ENCODE peak calls at places on chromosome 1, in seven cellular contexts. One of them, this sample, is unnamed.
A peak's percentile ranks its signal among the peaks of the same experiment; 100 is the strongest.

GRCh38 chr1:109282497-109282951 is 421 bp downstream of the PSRC1 start:
- DNase-seq in endothelial cell: no peak
- DNase-seq in stimulated activated CD4-positive, alpha-beta T cell treated with anti-CD3 and anti-CD28 coated beads, Interleukin-12 subunit alpha, Interleukin-12 subunit beta, amount 100 ng/mL, for 48 hours: no peak
- DNase-seq in GM12865: no peak
- DNase-seq in effector CD8-positive, alpha-beta T cell: no peak
- DNase-seq in activated CD4-positive, alpha-beta T cell treated with anti-CD3 and anti-CD28 coated beads for 36 hours: no peak
- DNase-seq in KBM-7: no peak
- DNase-seq in this sample: no peak

GRCh38 chr1:86155807-86156561 is 588 bp downstream of the COL24A1 start:
- DNase-seq in endothelial cell: peak; percentile 30
- DNase-seq in stimulated activated CD4-positive, alpha-beta T cell treated with anti-CD3 and anti-CD28 coated beads, Interleukin-12 subunit alpha, Interleukin-12 subunit beta, amount 100 ng/mL, for 48 hours: no peak
- DNase-seq in GM12865: peak; percentile 19
- DNase-seq in effector CD8-positive, alpha-beta T cell: no peak
- DNase-seq in activated CD4-positive, alpha-beta T cell treated with anti-CD3 and anti-CD28 coated beads for 36 hours: peak; percentile 8
- DNase-seq in KBM-7: no peak
- DNase-seq in this sample: peak; percentile 33

GRCh38 chr1:160144921-160145320 is 6.5 kb upstream of the ATP1A4 start:
- DNase-seq in endothelial cell: no peak
- DNase-seq in stimulated activated CD4-positive, alpha-beta T cell treated with anti-CD3 and anti-CD28 coated beads, Interleukin-12 subunit alpha, Interleukin-12 subunit beta, amount 100 ng/mL, for 48 hours: no peak
- DNase-seq in GM12865: no peak
- DNase-seq in effector CD8-positive, alpha-beta T cell: no peak
- DNase-seq in activated CD4-positive, alpha-beta T cell treated with anti-CD3 and anti-CD28 coated beads for 36 hours: no peak
- DNase-seq in KBM-7: no peak
- DNase-seq in this sample: peak; percentile 56

GRCh38 chr1:201533836-201534235 is 5.1 kb upstream of the NAV1 start:
- DNase-seq in endothelial cell: no peak
- DNase-seq in stimulated activated CD4-positive, alpha-beta T cell treated with anti-CD3 and anti-CD28 coated beads, Interleukin-12 subunit alpha, Interleukin-12 subunit beta, amount 100 ng/mL, for 48 hours: no peak
- DNase-seq in GM12865: no peak
- DNase-seq in effector CD8-positive, alpha-beta T cell: no peak
- DNase-seq in activated CD4-positive, alpha-beta T cell treated with anti-CD3 and anti-CD28 coated beads for 36 hours: no peak
- DNase-seq in KBM-7: no peak
- DNase-seq in this sample: no peak

GRCh38 chr1:208160259-208160819 is 83.8 kb downstream of the PLXNA2 start:
- DNase-seq in endothelial cell: no peak
- DNase-seq in stimulated activated CD4-positive, alpha-beta T cell treated with anti-CD3 and anti-CD28 coated beads, Interleukin-12 subunit alpha, Interleukin-12 subunit beta, amount 100 ng/mL, for 48 hours: no peak
- DNase-seq in GM12865: no peak
- DNase-seq in effector CD8-positive, alpha-beta T cell: no peak
- DNase-seq in activated CD4-positive, alpha-beta T cell treated with anti-CD3 and anti-CD28 coated beads for 36 hours: no peak
- DNase-seq in KBM-7: no peak
- DNase-seq in this sample: no peak

GRCh38 chr1:58893257-58893869 is 109.5 kb upstream of the JUN start:
- DNase-seq in endothelial cell: no peak
- DNase-seq in stimulated activated CD4-positive, alpha-beta T cell treated with anti-CD3 and anti-CD28 coated beads, Interleukin-12 subunit alpha, Interleukin-12 subunit beta, amount 100 ng/mL, for 48 hours: no peak
- DNase-seq in GM12865: no peak
- DNase-seq in effector CD8-positive, alpha-beta T cell: no peak
- DNase-seq in activated CD4-positive, alpha-beta T cell treated with anti-CD3 and anti-CD28 coated beads for 36 hours: no peak
- DNase-seq in KBM-7: no peak
- DNase-seq in this sample: no peak

GRCh38 chr1:205783904-205784303 is 8.6 kb upstream of the RAB29 start:
- DNase-seq in endothelial cell: no peak
- DNase-seq in stimulated activated CD4-positive, alpha-beta T cell treated with anti-CD3 and anti-CD28 coated beads, Interleukin-12 subunit alpha, Interleukin-12 subunit beta, amount 100 ng/mL, for 48 hours: no peak
- DNase-seq in GM12865: no peak
- DNase-seq in effector CD8-positive, alpha-beta T cell: no peak
- DNase-seq in activated CD4-positive, alpha-beta T cell treated with anti-CD3 and anti-CD28 coated beads for 36 hours: no peak
- DNase-seq in KBM-7: no peak
- DNase-seq in this sample: no peak

GRCh38 chr1:2825487-2826189 is 24.1 kb upstream of the TTC34 start:
- DNase-seq in endothelial cell: no peak
- DNase-seq in stimulated activated CD4-positive, alpha-beta T cell treated with anti-CD3 and anti-CD28 coated beads, Interleukin-12 subunit alpha, Interleukin-12 subunit beta, amount 100 ng/mL, for 48 hours: no peak
- DNase-seq in GM12865: no peak
- DNase-seq in effector CD8-positive, alpha-beta T cell: no peak
- DNase-seq in activated CD4-positive, alpha-beta T cell treated with anti-CD3 and anti-CD28 coated beads for 36 hours: no peak
- DNase-seq in KBM-7: no peak
- DNase-seq in this sample: no peak

GRCh38 chr1:187413770-187414169 is 585.0 kb downstream of the PLA2G4A start:
- DNase-seq in endothelial cell: no peak
- DNase-seq in stimulated activated CD4-positive, alpha-beta T cell treated with anti-CD3 and anti-CD28 coated beads, Interleukin-12 subunit alpha, Interleukin-12 subunit beta, amount 100 ng/mL, for 48 hours: no peak
- DNase-seq in GM12865: no peak
- DNase-seq in effector CD8-positive, alpha-beta T cell: no peak
- DNase-seq in activated CD4-positive, alpha-beta T cell treated with anti-CD3 and anti-CD28 coated beads for 36 hours: no peak
- DNase-seq in KBM-7: no peak
- DNase-seq in this sample: no peak

GRCh38 chr1:50985094-50985493 is 15.0 kb downstream of the CDKN2C start:
- DNase-seq in endothelial cell: no peak
- DNase-seq in stimulated activated CD4-positive, alpha-beta T cell treated with anti-CD3 and anti-CD28 coated beads, Interleukin-12 subunit alpha, Interleukin-12 subunit beta, amount 100 ng/mL, for 48 hours: no peak
- DNase-seq in GM12865: no peak
- DNase-seq in effector CD8-positive, alpha-beta T cell: no peak
- DNase-seq in activated CD4-positive, alpha-beta T cell treated with anti-CD3 and anti-CD28 coated beads for 36 hours: no peak
- DNase-seq in KBM-7: peak; percentile 21
- DNase-seq in this sample: no peak

GRCh38 chr1:156413310-156414246 is 44.6 kb downstream of the RHBG start:
- DNase-seq in endothelial cell: no peak
- DNase-seq in stimulated activated CD4-positive, alpha-beta T cell treated with anti-CD3 and anti-CD28 coated beads, Interleukin-12 subunit alpha, Interleukin-12 subunit beta, amount 100 ng/mL, for 48 hours: no peak
- DNase-seq in GM12865: no peak
- DNase-seq in effector CD8-positive, alpha-beta T cell: no peak
- DNase-seq in activated CD4-positive, alpha-beta T cell treated with anti-CD3 and anti-CD28 coated beads for 36 hours: no peak
- DNase-seq in KBM-7: no peak
- DNase-seq in this sample: no peak

GRCh38 chr1:162996261-162996660 is 72.9 kb upstream of the RGS4 start:
- DNase-seq in endothelial cell: no peak
- DNase-seq in stimulated activated CD4-positive, alpha-beta T cell treated with anti-CD3 and anti-CD28 coated beads, Interleukin-12 subunit alpha, Interleukin-12 subunit beta, amount 100 ng/mL, for 48 hours: no peak
- DNase-seq in GM12865: no peak
- DNase-seq in effector CD8-positive, alpha-beta T cell: no peak
- DNase-seq in activated CD4-positive, alpha-beta T cell treated with anti-CD3 and anti-CD28 coated beads for 36 hours: no peak
- DNase-seq in KBM-7: no peak
- DNase-seq in this sample: no peak

GRCh38 chr1:111570781-111571181 is 48.8 kb upstream of the RAP1A start:
- DNase-seq in endothelial cell: peak; percentile 31
- DNase-seq in stimulated activated CD4-positive, alpha-beta T cell treated with anti-CD3 and anti-CD28 coated beads, Interleukin-12 subunit alpha, Interleukin-12 subunit beta, amount 100 ng/mL, for 48 hours: peak; percentile 15
- DNase-seq in GM12865: peak; percentile 65
- DNase-seq in effector CD8-positive, alpha-beta T cell: no peak
- DNase-seq in activated CD4-positive, alpha-beta T cell treated with anti-CD3 and anti-CD28 coated beads for 36 hours: peak; percentile 60
- DNase-seq in KBM-7: peak; percentile 58
- DNase-seq in this sample: peak; percentile 15

GRCh38 chr1:172960019-172960418 is 90.7 kb downstream of the TNFSF18 start:
- DNase-seq in endothelial cell: no peak
- DNase-seq in stimulated activated CD4-positive, alpha-beta T cell treated with anti-CD3 and anti-CD28 coated beads, Interleukin-12 subunit alpha, Interleukin-12 subunit beta, amount 100 ng/mL, for 48 hours: no peak
- DNase-seq in GM12865: no peak
- DNase-seq in effector CD8-positive, alpha-beta T cell: no peak
- DNase-seq in activated CD4-positive, alpha-beta T cell treated with anti-CD3 and anti-CD28 coated beads for 36 hours: no peak
- DNase-seq in KBM-7: no peak
- DNase-seq in this sample: peak; percentile 59

GRCh38 chr1:153968972-153969371 is 1.3 kb downstream of the CREB3L4 start:
- DNase-seq in endothelial cell: no peak
- DNase-seq in stimulated activated CD4-positive, alpha-beta T cell treated with anti-CD3 and anti-CD28 coated beads, Interleukin-12 subunit alpha, Interleukin-12 subunit beta, amount 100 ng/mL, for 48 hours: no peak
- DNase-seq in GM12865: no peak
- DNase-seq in effector CD8-positive, alpha-beta T cell: no peak
- DNase-seq in activated CD4-positive, alpha-beta T cell treated with anti-CD3 and anti-CD28 coated beads for 36 hours: no peak
- DNase-seq in KBM-7: no peak
- DNase-seq in this sample: no peak